ENCODE peak calls at places on chromosomes 16 and 17, in six cellular contexts. G is ACHN, Q is AG09319, T is sigmoid colon, Y is KG1, O is SW480. U is an unnamed sample.

GRCh38 chr17:49223517-49224197 is 6.9 kb downstream of the PHOSPHO1 start:
- DNase-seq in O (no peak), G (peak), Y (no peak), T (no peak), Q (no peak), U (no peak)

GRCh38 chr17:35726609-35727460 is 4.6 kb upstream of the RASL10B start:
- DNase-seq in T (no peak), O (no peak), G (peak), Q (peak), Y (no peak), U (peak)

GRCh38 chr17:41516828-41517283 is 1.8 kb downstream of the KRT15 start:
- DNase-seq in Q (no peak), T (no peak), O (no peak), Y (no peak), G (no peak), U (no peak)

GRCh38 chr17:46876353-46876887 is 25.0 kb downstream of the WNT9B start:
- DNase-seq in T (no peak), Y (no peak), G (no peak), Q (no peak), O (peak), U (no peak)

GRCh38 chr17:66836063-66837005 is 1.4 kb downstream of the CACNG5 start:
- DNase-seq in G (no peak), O (no peak), Y (no peak), T (peak), Q (no peak), U (no peak)

GRCh38 chr16:2787961-2788360 is 601 bp upstream of the PRSS33 start:
- DNase-seq in Y (no peak), Q (no peak), T (peak), O (no peak), G (no peak), U (no peak)

GRCh38 chr17:8365143-8365542 is 11.4 kb downstream of the KRABD2 start:
- DNase-seq in G (peak), T (no peak), O (no peak), Y (no peak), Q (no peak), U (no peak)

GRCh38 chr17:80789356-80789902 is 202.2 kb upstream of the CHMP6 start:
- DNase-seq in G (peak), O (peak), Q (peak), T (peak), Y (no peak), U (peak)

GRCh38 chr17:4073983-4074830 is 68.6 kb downstream of the ZZEF1 start:
- DNase-seq in Q (no peak), O (no peak), T (no peak), Y (no peak), G (no peak), U (no peak)

GRCh38 chr17:75976175-75976848 is 2.7 kb downstream of the ACOX1 start:
- DNase-seq in Y (no peak), T (no peak), Q (no peak), O (no peak), G (peak), U (no peak)

GRCh38 chr17:35239823-35240222 is 3.0 kb upstream of the SLFN5 start:
- DNase-seq in O (no peak), T (no peak), Q (no peak), Y (no peak), G (no peak), U (no peak)

GRCh38 chr16:77662241-77662640 is 60.1 kb upstream of the NUDT7 start:
- DNase-seq in T (no peak), Q (no peak), O (no peak), Y (no peak), G (no peak), U (no peak)

GRCh38 chr17:43830510-43831145 is 2.3 kb downstream of the MPP3 start:
- DNase-seq in O (no peak), Y (no peak), G (no peak), Q (no peak), T (no peak), U (no peak)

GRCh38 chr17:64732336-64733006 is 70.4 kb upstream of the SMURF2 start:
- DNase-seq in Q (peak), Y (no peak), G (peak), O (peak), T (no peak), U (peak)

GRCh38 chr17:71500761-71501555 is 619.9 kb upstream of the SOX9 start:
- DNase-seq in Q (no peak), O (no peak), G (no peak), T (no peak), Y (no peak), U (no peak)

GRCh38 chr17:32627233-32628008 is 140.6 kb downstream of the CDK5R1 start:
- DNase-seq in Y (no peak), T (no peak), Q (no peak), O (no peak), G (no peak), U (no peak)

GRCh38 chr17:1200440-1200839 is 20.7 kb upstream of the ABR start:
- DNase-seq in Y (no peak), T (no peak), Q (no peak), O (no peak), G (no peak), U (no peak)

GRCh38 chr17:39601758-39602532 is 5.8 kb downstream of the NEUROD2 start:
- DNase-seq in Y (no peak), G (no peak), O (no peak), T (no peak), Q (no peak), U (no peak)

GRCh38 chr17:2710804-2711607 is 558 bp downstream of the CLUH start:
- DNase-seq in O (no peak), G (peak), T (peak), Y (no peak), Q (no peak), U (peak)

GRCh38 chr17:49218941-49219913 is 8.7 kb downstream of the ABI3 start:
- DNase-seq in Q (no peak), Y (peak), T (no peak), O (no peak), G (no peak), U (no peak)

GRCh38 chr17:65374966-65375365 is 186.5 kb downstream of the AXIN2 start:
- DNase-seq in Y (no peak), G (no peak), Q (no peak), T (no peak), O (no peak), U (no peak)

GRCh38 chr17:7889166-7889584 is 586 bp downstream of the CHD3 start:
- DNase-seq in T (peak), G (peak), Y (no peak), Q (peak), O (peak), U (peak)

GRCh38 chr17:75504347-75505151 is 10.8 kb downstream of the CASKIN2 start:
- DNase-seq in G (peak), Y (no peak), Q (no peak), O (peak), T (no peak), U (no peak)

GRCh38 chr17:30218689-30219266 is 16.7 kb downstream of the SLC6A4 start:
- DNase-seq in O (no peak), T (no peak), Y (no peak), Q (no peak), G (no peak), U (no peak)